ENCODE peak calls at places on chromosomes 2 and 18, in six cellular contexts. D, M, U, G, K and A are unnamed samples.

GRCh38 chr18:48539406-48540328 is 836 bp downstream of the CTIF start:
- DNase-seq in D (no peak), M (peak; percentile 8), U (peak; percentile 38), G (no peak), K (peak; percentile 46), A (peak; percentile 65)

GRCh38 chr18:12041561-12041960 is 52.1 kb upstream of the ANKRD62 start:
- DNase-seq in D (peak; percentile 99), M (no peak), U (no peak), G (no peak), K (peak; percentile 75), A (no peak)

GRCh38 chr2:159209341-159210306 is 76.9 kb downstream of the WDSUB1 start:
- DNase-seq in D (no peak), M (peak; percentile 44), U (no peak), G (peak; percentile 9), K (no peak), A (no peak)

GRCh38 chr2:208657468-208657867 is 250.9 kb downstream of the PTH2R start:
- DNase-seq in D (no peak), M (no peak), U (no peak), G (no peak), K (no peak), A (no peak)

GRCh38 chr18:62954341-62954740 is 239.0 kb downstream of the PHLPP1 start:
- DNase-seq in D (peak; percentile 49), M (no peak), U (no peak), G (no peak), K (no peak), A (no peak)

GRCh38 chr2:3000968-3001367 is 376.6 kb downstream of the EIPR1 start:
- DNase-seq in D (no peak), M (no peak), U (no peak), G (no peak), K (no peak), A (no peak)

GRCh38 chr18:59783138-59783537 is 85.9 kb upstream of the CCBE1 start:
- DNase-seq in D (peak; percentile 63), M (no peak), U (no peak), G (no peak), K (peak; percentile 84), A (no peak)

GRCh38 chr2:53793821-53794220 is 7.0 kb downstream of the ERLEC1 start:
- DNase-seq in D (no peak), M (no peak), U (no peak), G (no peak), K (no peak), A (no peak)

GRCh38 chr18:5879479-5879882 is 15.8 kb downstream of the TMEM200C start:
- DNase-seq in D (peak; percentile 48), M (no peak), U (no peak), G (no peak), K (peak; percentile 16), A (no peak)

GRCh38 chr2:95004702-95005101 is 20.8 kb upstream of the MAL start:
- DNase-seq in D (no peak), M (no peak), U (no peak), G (no peak), K (no peak), A (no peak)

GRCh38 chr2:70977605-70978205 is 725 bp upstream of the ANKRD53 start:
- DNase-seq in D (peak; percentile 88), M (no peak), U (peak; percentile 27), G (no peak), K (peak; percentile 92), A (peak; percentile 88)

GRCh38 chr2:200862532-200863000 is 1.9 kb downstream of the CLK1 start:
- DNase-seq in D (peak; percentile 75), M (peak; percentile 35), U (no peak), G (peak; percentile 11), K (peak; percentile 41), A (no peak)

GRCh38 chr18:77042583-77042982 is 90.0 kb downstream of the MBP start:
- DNase-seq in D (no peak), M (no peak), U (no peak), G (no peak), K (no peak), A (no peak)

GRCh38 chr2:90069290-90069894 is 1377.9 kb downstream of the RPIA start:
- DNase-seq in D (peak; percentile 0), M (no peak), U (no peak), G (no peak), K (no peak), A (no peak)

GRCh38 chr2:157751462-157752058 is 122.9 kb upstream of the ACVR1C start:
- DNase-seq in D (peak; percentile 92), M (peak; percentile 14), U (no peak), G (no peak), K (no peak), A (no peak)

GRCh38 chr2:101473581-101473910 is 1.4 kb downstream of the RFX8 start:
- DNase-seq in D (no peak), M (no peak), U (no peak), G (no peak), K (no peak), A (no peak)

GRCh38 chr2:122368576-122369243 is 613.3 kb downstream of the TSN start:
- DNase-seq in D (no peak), M (no peak), U (no peak), G (no peak), K (no peak), A (no peak)

GRCh38 chr2:176665086-176665485 is 395.8 kb downstream of the MTX2 start:
- DNase-seq in D (no peak), M (no peak), U (no peak), G (no peak), K (no peak), A (no peak)

GRCh38 chr2:100857915-100858314 is 38.0 kb downstream of the NPAS2 start:
- DNase-seq in D (no peak), M (no peak), U (no peak), G (no peak), K (peak; percentile 92), A (no peak)

GRCh38 chr2:228646061-228646460 is 464.6 kb upstream of the SPHKAP start:
- DNase-seq in D (no peak), M (no peak), U (no peak), G (no peak), K (peak; percentile 61), A (no peak)

GRCh38 chr2:177900091-177900490 is 172.5 kb downstream of the PDE11A start:
- DNase-seq in D (peak; percentile 11), M (no peak), U (no peak), G (no peak), K (no peak), A (no peak)

GRCh38 chr2:68487773-68488355 is 20.5 kb downstream of the APLF start:
- DNase-seq in D (peak; percentile 54), M (no peak), U (no peak), G (no peak), K (no peak), A (no peak)

GRCh38 chr2:56202722-56203121 is 18.9 kb downstream of the CCDC85A start:
- DNase-seq in D (no peak), M (no peak), U (no peak), G (no peak), K (no peak), A (no peak)

GRCh38 chr2:235936493-235936892 is 231.7 kb downstream of the GBX2 start:
- DNase-seq in D (no peak), M (no peak), U (no peak), G (no peak), K (no peak), A (no peak)

GRCh38 chr2:50538137-50538536 is 493.8 kb downstream of the NRXN1 start:
- DNase-seq in D (no peak), M (no peak), U (no peak), G (no peak), K (no peak), A (no peak)

GRCh38 chr18:56168049-56168781 is 470.2 kb downstream of the TXNL1 start:
- DNase-seq in D (peak; percentile 18), M (no peak), U (no peak), G (no peak), K (peak; percentile 33), A (no peak)

GRCh38 chr2:60553992-60554648 is 666 bp upstream of the BCL11A start:
- DNase-seq in D (no peak), M (no peak), U (peak; percentile 50), G (no peak), K (no peak), A (no peak)

GRCh38 chr2:2057125-2057721 is 273.9 kb downstream of the MYT1L start:
- DNase-seq in D (no peak), M (peak; percentile 55), U (peak; percentile 65), G (peak; percentile 27), K (no peak), A (peak; percentile 79)

GRCh38 chr2:227325056-227325823 is at the start of gene MFF:
- DNase-seq in D (peak; percentile 84), M (peak; percentile 86), U (peak; percentile 93), G (peak; percentile 84), K (peak; percentile 94), A (peak; percentile 94)

GRCh38 chr2:126368778-126369177 is 287.2 kb upstream of the GYPC start:
- DNase-seq in D (no peak), M (no peak), U (no peak), G (no peak), K (no peak), A (no peak)

GRCh38 chr2:84808279-84808678 is 72.6 kb downstream of the TRABD2A start:
- DNase-seq in D (no peak), M (no peak), U (peak; percentile 50), G (no peak), K (no peak), A (no peak)

GRCh38 chr2:214542866-214543265 is 132.0 kb downstream of the VWC2L start:
- DNase-seq in D (peak; percentile 16), M (no peak), U (no peak), G (no peak), K (no peak), A (no peak)

GRCh38 chr18:38464024-38464423 is 898.4 kb upstream of the CELF4 start:
- DNase-seq in D (no peak), M (no peak), U (no peak), G (no peak), K (no peak), A (no peak)

GRCh38 chr18:44107187-44107586 is 573.5 kb upstream of the SETBP1 start:
- DNase-seq in D (peak; percentile 58), M (no peak), U (no peak), G (no peak), K (peak; percentile 24), A (no peak)

GRCh38 chr18:55839350-55839749 is 251.4 kb upstream of the TCF4 start:
- DNase-seq in D (peak; percentile 75), M (no peak), U (no peak), G (no peak), K (peak; percentile 87), A (no peak)

GRCh38 chr2:27796991-27797752 is 25.7 kb downstream of the MRPL33 start:
- DNase-seq in D (no peak), M (no peak), U (no peak), G (no peak), K (no peak), A (no peak)